ENCODE peak calls at places on chromosomes 3 and 15, in seven cellular contexts. B, K, D, T, S, Y and V are unnamed samples. For H3K4me1, the result is how much of the 10 kb centered on the place peaks cover.

GRCh38 chr3:15794303-15794771 is 3.4 kb downstream of the ANKRD28 start:
- DNase-seq in K (no peak), D (no peak), T (no peak), S (no peak), Y (no peak), B (no peak), V (no peak)

GRCh38 chr3:181521831-181522230 is 189.9 kb upstream of the SOX2 start:
- DNase-seq in S (no peak), Y (no peak), T (no peak), D (no peak), K (no peak), B (no peak), V (no peak)

GRCh38 chr15:69595009-69595825 is 142.6 kb downstream of the RPLP1 start:
- DNase-seq in T (no peak), Y (no peak), K (peak), D (peak), S (no peak), B (peak), V (peak)

GRCh38 chr3:128867200-128868125 is 12.0 kb upstream of the ACAD9 start:
- DNase-seq in K (no peak), B (no peak), D (no peak), Y (no peak), S (no peak), T (no peak), V (no peak)

GRCh38 chr15:86961669-86962068 is 882.0 kb downstream of the AGBL1 start:
- DNase-seq in S (no peak), D (no peak), Y (no peak), T (peak), K (no peak), B (no peak), V (no peak)

GRCh38 chr15:94028809-94029208 is 202.6 kb upstream of the MCTP2 start:
- DNase-seq in D (no peak), K (no peak), T (no peak), B (no peak), Y (no peak), S (no peak), V (no peak)

GRCh38 chr3:74614133-74614967 is at the start of gene CNTN3:
- DNase-seq in T (peak), S (no peak), D (peak), B (peak), Y (no peak), K (peak), V (peak)

GRCh38 chr3:178419078-178419477 is 117.2 kb upstream of the KCNMB2 start:
- DNase-seq in K (no peak), T (no peak), Y (no peak), D (no peak), S (no peak), B (no peak), V (no peak)

GRCh38 chr3:167406876-167407492 is 26.9 kb upstream of the ZBBX start:
- DNase-seq in Y (no peak), S (peak), D (peak), T (peak), B (peak), K (no peak), V (no peak)

GRCh38 chr3:122975163-122975923 is 52.2 kb downstream of the SEMA5B start:
- DNase-seq in S (no peak), K (no peak), Y (no peak), T (no peak), B (peak), D (peak), V (no peak)

GRCh38 chr3:13866406-13866965 is 13.4 kb downstream of the WNT7A start:
- DNase-seq in K (no peak), B (no peak), T (no peak), D (no peak), Y (peak), S (no peak), V (no peak)

GRCh38 chr15:38905634-38906033 is 341.0 kb upstream of the RASGRP1 start:
- DNase-seq in K (no peak), T (no peak), S (no peak), B (no peak), D (no peak), Y (no peak), V (no peak)

GRCh38 chr15:71003314-71003713 is 110.7 kb downstream of the LRRC49 start:
- DNase-seq in B (no peak), K (no peak), S (no peak), D (no peak), T (no peak), Y (no peak), V (no peak)

GRCh38 chr15:85563731-85564130 is 183.3 kb downstream of the AKAP13 start:
- DNase-seq in T (no peak), B (no peak), K (no peak), S (no peak), Y (no peak), D (no peak), V (no peak)

GRCh38 chr15:47505712-47506542 is 211.4 kb upstream of the SEMA6D start:
- DNase-seq in T (no peak), B (peak), S (no peak), D (no peak), K (no peak), Y (no peak), V (no peak)

GRCh38 chr3:129045675-129046036 is 14.9 kb upstream of the GP9 start:
- DNase-seq in B (no peak), K (no peak), D (no peak), T (peak), S (no peak), Y (no peak), V (no peak)

GRCh38 chr3:69855436-69856162 is 116.3 kb downstream of the MITF start:
- DNase-seq in D (no peak), T (no peak), B (peak), S (no peak), K (no peak), Y (no peak), V (no peak)

GRCh38 chr3:71051893-71052687 is 531.4 kb downstream of the FOXP1 start:
- DNase-seq in S (no peak), D (no peak), Y (no peak), T (no peak), K (no peak), B (no peak), V (no peak)

GRCh38 chr15:90046289-90046688 is 45.2 kb downstream of the ZNF710 start:
- DNase-seq in B (no peak), T (no peak), K (no peak), D (no peak), Y (no peak), S (no peak), V (no peak)

GRCh38 chr15:68621535-68621934 is 42.7 kb downstream of the CORO2B start:
- DNase-seq in D (no peak), S (no peak), K (no peak), T (no peak), B (no peak), Y (no peak), V (no peak)

GRCh38 chr3:3196148-3196861 is 16.8 kb upstream of the CRBN start:
- DNase-seq in D (peak), T (peak), Y (no peak), K (no peak), B (peak), S (no peak), V (no peak)

GRCh38 chr3:43348852-43349574 is 62.7 kb downstream of the SNRK start:
- DNase-seq in K (no peak), S (no peak), B (no peak), Y (no peak), D (no peak), T (no peak), V (no peak)

GRCh38 chr15:99006904-99007495 is 592 bp downstream of the PGPEP1L start:
- DNase-seq in D (no peak), Y (no peak), B (no peak), T (no peak), K (no peak), S (no peak), V (no peak)

GRCh38 chr3:37700849-37701248 is 160.8 kb upstream of the CTDSPL start:
- DNase-seq in T (no peak), B (peak), D (no peak), K (peak), S (no peak), Y (no peak), V (no peak)

GRCh38 chr3:130601662-130602061 is 84.7 kb downstream of the COL6A6 start:
- DNase-seq in S (no peak), T (no peak), K (no peak), B (no peak), Y (no peak), D (no peak), V (no peak)

GRCh38 chr3:42369304-42369703 is 41.1 kb downstream of the LYZL4 start:
- DNase-seq in T (peak), D (no peak), B (peak), Y (no peak), K (no peak), S (no peak), V (no peak)

GRCh38 chr15:39171944-39172368 is 408.9 kb upstream of the THBS1 start:
- DNase-seq in T (peak), Y (no peak), B (peak), D (peak), S (peak), K (peak), V (peak)

GRCh38 chr3:71219744-71220638 is 363.5 kb downstream of the FOXP1 start:
- DNase-seq in Y (no peak), B (peak), K (no peak), D (no peak), T (no peak), S (no peak), V (no peak)

GRCh38 chr3:189170559-189170958 is 1.2 kb upstream of the TPRG1 start:
- DNase-seq in S (no peak), D (no peak), K (no peak), Y (no peak), T (no peak), B (no peak), V (no peak)

GRCh38 chr15:38041576-38041975 is 107.1 kb downstream of the TMCO5A start:
- DNase-seq in B (no peak), T (no peak), D (no peak), Y (no peak), K (no peak), S (no peak), V (no peak)

GRCh38 chr3:100865442-100865841 is 127.8 kb downstream of the ABI3BP start:
- DNase-seq in Y (no peak), D (no peak), T (no peak), K (no peak), B (no peak), S (no peak), V (no peak)

GRCh38 chr15:62067448-62068044 is 769 bp downstream of the C2CD4A start:
- DNase-seq in T (peak), Y (no peak), D (peak), K (no peak), S (no peak), B (peak), V (peak)

GRCh38 chr3:31086698-31087097 is 192.2 kb upstream of the GADL1 start:
- DNase-seq in S (no peak), T (no peak), Y (no peak), B (no peak), D (no peak), K (no peak), V (no peak)

DNA sequence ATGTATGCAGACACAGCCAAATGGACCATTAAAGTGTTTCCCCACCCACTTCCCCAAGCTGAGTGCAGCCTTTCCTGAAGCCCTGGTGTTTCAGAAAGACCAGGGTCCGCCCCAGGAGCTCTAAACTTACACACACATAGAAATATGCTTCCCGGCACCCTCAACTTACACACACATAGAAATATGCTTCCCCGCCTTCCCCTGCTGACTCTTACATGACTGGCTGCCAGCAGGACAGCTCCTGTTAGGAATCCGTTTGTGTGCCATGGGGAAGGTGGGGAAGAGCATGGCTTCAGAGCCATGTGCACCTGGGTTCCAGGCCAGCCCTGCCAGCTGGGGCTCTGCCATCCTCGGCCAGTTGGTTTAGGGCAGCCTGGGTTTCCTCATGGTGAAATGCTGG is 3.6 kb downstream of the CLEC3B start:
- DNase-seq in S (no peak), T (no peak), D (no peak), Y (no peak), B (no peak), K (no peak), V (no peak)
- H3K4me1 ChIP-seq in S (under half), T (under half), D (under half), Y (under half), B (under half), K (half or more), V (under half)

DNA sequence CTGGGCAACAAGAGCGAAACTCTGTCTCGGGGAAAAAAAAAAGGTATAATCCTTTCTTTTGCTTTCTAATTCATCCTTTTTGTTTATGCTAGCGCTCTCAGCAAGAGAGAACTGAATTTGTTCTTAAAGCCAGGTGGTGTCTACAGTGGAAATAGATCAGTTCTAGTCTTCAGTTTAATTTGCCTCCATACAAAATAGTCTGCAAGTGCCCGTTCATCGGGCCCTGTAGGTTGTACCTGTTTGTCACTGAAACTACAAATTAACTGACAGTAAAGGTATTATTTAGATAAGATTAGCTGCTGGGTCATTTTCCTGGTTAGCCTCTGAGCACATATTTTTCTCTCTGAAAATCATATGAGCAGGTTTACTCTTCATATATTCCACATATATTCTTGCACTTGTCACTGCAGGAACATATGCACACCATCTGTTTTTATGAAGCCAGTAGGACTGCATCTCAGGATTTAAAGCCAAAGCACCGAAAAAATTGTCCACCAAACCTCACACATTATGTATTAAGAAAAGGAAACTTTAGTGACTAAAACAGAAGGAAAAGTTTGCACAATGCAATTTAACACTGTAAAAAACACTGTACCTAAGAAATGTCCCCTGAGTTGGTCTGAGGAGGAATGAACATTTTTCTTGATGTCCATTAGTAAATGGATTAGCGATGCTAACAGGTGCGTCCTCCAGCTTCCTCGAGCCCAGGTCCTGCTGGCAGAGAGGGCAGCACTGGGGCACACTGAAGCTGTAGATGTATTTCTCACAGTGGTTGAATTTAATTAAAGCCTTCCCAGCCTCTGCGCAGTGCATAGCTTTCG is 437 bp downstream of the MKRN2OS start:
- DNase-seq in Y (no peak), B (no peak), K (no peak), D (no peak), S (no peak), T (no peak), V (no peak)
- H3K4me3 ChIP-seq in Y (no peak), B (no peak), K (no peak), D (no peak), S (no peak), T (peak), V (peak)

DNA sequence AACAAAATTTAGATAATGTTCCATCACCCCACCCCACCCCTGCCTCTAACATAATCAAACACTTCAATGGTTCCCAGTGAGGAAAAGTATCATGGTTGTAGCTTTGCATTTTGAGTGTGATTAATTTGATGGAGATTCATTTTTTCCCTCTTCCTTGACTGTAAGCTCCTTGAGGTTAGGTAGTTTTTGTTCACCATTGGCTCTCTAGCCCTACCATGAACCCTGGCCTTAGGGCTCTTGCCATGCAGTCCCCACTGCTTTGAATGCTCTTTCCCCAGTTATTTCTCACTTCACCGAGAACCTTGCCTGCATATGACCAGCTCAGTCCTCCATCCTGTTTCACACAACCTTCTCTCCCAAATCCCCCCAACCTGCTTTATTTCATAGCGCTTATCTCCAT is 5.0 kb upstream of the MBNL1 start:
- DNase-seq in S (no peak), B (no peak), K (no peak), Y (no peak), T (no peak), D (no peak), V (no peak)
- H3K4me1 ChIP-seq in S (under half), B (under half), K (under half), Y (half or more), T (under half), D (under half), V (under half)

GRCh38 chr3:113084777-113085176 is 94.0 kb downstream of the GTPBP8 start:
- DNase-seq in B (no peak), D (peak), T (no peak), Y (no peak), K (no peak), S (no peak), V (no peak)

GRCh38 chr3:113088616-113089015 is 97.8 kb downstream of the GTPBP8 start:
- DNase-seq in S (no peak), B (no peak), D (no peak), K (no peak), T (no peak), Y (no peak), V (no peak)

GRCh38 chr3:113092746-113093145 is 102.0 kb downstream of the GTPBP8 start:
- DNase-seq in T (no peak), S (no peak), B (no peak), Y (no peak), K (no peak), D (no peak), V (no peak)

GRCh38 chr3:113091417-113091816 is 100.6 kb downstream of the GTPBP8 start:
- DNase-seq in D (no peak), S (no peak), T (no peak), B (no peak), Y (no peak), K (no peak), V (no peak)

DNA sequence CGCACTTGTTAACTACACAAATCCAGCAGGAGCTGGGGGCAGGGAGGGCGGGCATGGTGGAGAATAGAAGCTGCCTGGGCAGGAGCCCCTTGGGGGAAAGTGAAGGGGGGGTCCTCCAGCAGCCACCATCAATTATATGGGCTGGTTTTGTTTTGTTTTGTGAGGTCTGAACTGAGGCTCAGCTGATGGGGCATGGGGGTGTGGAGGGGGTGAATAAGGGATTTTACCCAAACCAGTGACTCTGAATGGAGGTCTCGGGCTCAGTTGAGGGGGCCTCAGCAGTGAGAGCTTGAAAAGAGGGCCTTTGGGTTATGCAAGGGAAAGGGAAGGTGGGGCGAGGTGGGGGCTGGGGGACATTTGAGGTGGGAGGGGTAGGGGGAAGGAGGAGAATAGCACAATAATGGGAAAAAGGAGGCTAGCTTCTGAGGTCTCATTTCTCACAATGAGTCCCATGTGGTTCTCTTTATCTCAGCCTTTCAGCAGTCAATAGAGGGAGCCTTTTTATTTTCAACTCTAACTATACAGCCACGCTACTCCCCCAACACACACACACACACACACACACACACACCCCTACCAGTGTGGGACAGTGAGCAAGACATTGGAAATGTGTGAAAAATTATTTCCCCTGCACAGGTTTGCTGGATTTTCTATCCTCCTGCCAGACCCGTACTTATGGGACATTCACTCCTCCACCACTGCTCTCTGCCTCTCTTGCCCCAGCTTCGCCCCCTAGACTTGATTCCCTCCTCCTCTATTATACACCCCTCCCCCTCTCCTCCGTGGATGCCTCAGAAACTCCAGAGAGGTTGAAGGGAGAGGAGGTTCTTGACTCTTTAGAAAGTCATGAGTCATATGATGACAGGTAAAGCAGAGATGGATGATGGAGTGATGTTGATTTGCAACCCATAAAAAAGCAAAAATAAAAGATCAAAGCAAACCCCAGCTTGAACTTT is 96.0 kb downstream of the GTPBP8 start:
- DNase-seq in Y (no peak), K (no peak), B (no peak), S (no peak), D (no peak), T (peak), V (no peak)
- H3K4me3 ChIP-seq in Y (no peak), K (no peak), B (no peak), S (no peak), D (no peak), T (no peak), V (no peak)

GRCh38 chr15:66711886-66712285 is 9.8 kb downstream of the SMAD6 start:
- DNase-seq in Y (no peak), S (no peak), D (no peak), T (no peak), K (no peak), B (no peak), V (no peak)
- H3K4me1 ChIP-seq in Y (under half), S (half or more), D (under half), T (under half), K (under half), B (half or more), V (under half)

GRCh38 chr3:196008929-196009328 is 73.0 kb downstream of the TFRC start:
- DNase-seq in K (no peak), B (no peak), Y (no peak), T (no peak), D (no peak), S (no peak), V (no peak)
- H3K4me3 ChIP-seq in K (no peak), B (no peak), Y (no peak), T (no peak), D (no peak), S (no peak), V (no peak)